ENCODE peak calls at places on chromosomes 11 and 22, in seven cellular contexts. E is psoas muscle; C is IMR-90; Y is mammary epithelial cell; Z is left ventricle myocardium inferior; B is H9; G is CD4-positive, alpha-beta T cell. H is an unnamed sample. For H3K9me3, the result is how much of the 10 kb centered on the place peaks cover.

GRCh38 chr11:75387742-75388294 is 11.5 kb upstream of the RPS3 start:
- DNase-seq in E (no peak), C (no peak), Y (no peak), Z (no peak), B (no peak), G (no peak), H (no peak)

GRCh38 chr11:67586568-67587250 is 3.1 kb downstream of the GSTP1 start:
- DNase-seq in E (no peak), C (no peak), Y (no peak), Z (no peak), B (no peak), G (no peak), H (no peak)

GRCh38 chr11:2572491-2573239 is 127.1 kb downstream of the KCNQ1OT1 start:
- DNase-seq in E (peak), C (no peak), Y (no peak), Z (peak), B (no peak), G (no peak), H (peak)

GRCh38 chr11:10778217-10778970 is 27.3 kb downstream of the CTR9 start:
- DNase-seq in E (peak), C (peak), Y (no peak), Z (peak), B (no peak), G (no peak), H (no peak)

GRCh38 chr11:81197396-81197795 is 1536.3 kb downstream of the FAM181B start:
- DNase-seq in E (no peak), C (no peak), Y (no peak), Z (no peak), B (peak), G (no peak), H (no peak)

GRCh38 chr11:131688056-131688693 is 317.8 kb downstream of the NTM start:
- DNase-seq in E (peak), C (peak), Y (peak), Z (peak), B (peak), G (no peak), H (peak)

GRCh38 chr22:44920183-44920582 is 89.6 kb downstream of the PHF21B start:
- DNase-seq in E (no peak), C (no peak), Y (no peak), Z (peak), B (no peak), G (no peak), H (peak)

GRCh38 chr11:132595711-132596111 is 936.6 kb downstream of the OPCML start:
- DNase-seq in E (no peak), C (peak), Y (no peak), Z (no peak), B (no peak), G (no peak), H (no peak)

GRCh38 chr22:29315286-29316195 is at the start of gene RASL10A:
- DNase-seq in E (peak), C (no peak), Y (peak), Z (no peak), B (no peak), G (no peak), H (no peak)

GRCh38 chr11:130872961-130873360 is 43.3 kb downstream of the SNX19 start:
- DNase-seq in E (no peak), C (peak), Y (peak), Z (no peak), B (no peak), G (no peak), H (no peak)

GRCh38 chr11:70590356-70590991 is 192.1 kb downstream of the CTTN start:
- DNase-seq in E (no peak), C (no peak), Y (no peak), Z (no peak), B (no peak), G (no peak), H (no peak)
- H3K9me3 ChIP-seq in E (under half), C (under half), Y (under half), Z (under half), B (under half), G (under half), H (under half)

GRCh38 chr11:100338144-100338840 is 348.8 kb upstream of the ARHGAP42 start:
- DNase-seq in E (no peak), C (no peak), Y (peak), Z (no peak), B (no peak), G (no peak), H (no peak)

GRCh38 chr11:100340416-100341323 is 346.4 kb upstream of the ARHGAP42 start:
- DNase-seq in E (no peak), C (no peak), Y (peak), Z (no peak), B (no peak), G (no peak), H (no peak)
- H3K9me3 ChIP-seq in E (under half), C (under half), Y (under half), Z (under half), B (under half), G (under half), H (under half)

DNA sequence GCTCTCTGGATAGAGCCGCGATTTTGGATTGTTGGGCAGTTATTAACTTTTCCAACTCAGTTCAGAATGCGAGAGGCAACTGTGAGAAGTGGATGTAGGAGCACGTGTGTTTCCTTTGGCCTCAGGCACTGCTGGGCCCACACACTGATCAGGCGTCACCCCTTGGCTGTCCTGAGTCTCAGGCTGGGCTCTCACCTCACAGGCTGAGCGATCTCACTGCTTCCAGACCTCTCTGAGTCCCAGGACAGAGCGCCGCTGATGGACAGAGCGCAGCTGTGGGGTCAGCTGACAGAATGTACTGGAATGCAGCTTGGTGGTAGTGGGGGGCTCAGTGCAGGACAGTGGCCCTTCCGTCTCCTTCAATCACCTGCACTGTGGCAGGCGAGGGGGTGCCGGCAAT is 516.2 kb downstream of the TBC1D22A start:
- DNase-seq in E (no peak), C (no peak), Y (no peak), Z (no peak), B (no peak), G (no peak), H (no peak)
- H3K9me3 ChIP-seq in E (under half), C (under half), Y (under half), Z (under half), B (half or more), G (under half), H (under half)

GRCh38 chr11:91308069-91308468 is 916.5 kb upstream of the FAT3 start:
- DNase-seq in E (no peak), C (no peak), Y (no peak), Z (no peak), B (no peak), G (no peak), H (no peak)

GRCh38 chr11:91305402-91305801 is 919.2 kb upstream of the FAT3 start:
- DNase-seq in E (no peak), C (no peak), Y (no peak), Z (no peak), B (no peak), G (no peak), H (no peak)

GRCh38 chr11:91314521-91314920 is 910.1 kb upstream of the FAT3 start:
- DNase-seq in E (no peak), C (no peak), Y (no peak), Z (no peak), B (no peak), G (no peak), H (no peak)

GRCh38 chr11:91310085-91310484 is 914.5 kb upstream of the FAT3 start:
- DNase-seq in E (no peak), C (no peak), Y (no peak), Z (no peak), B (no peak), G (no peak), H (no peak)
- H3K9me3 ChIP-seq in E (under half), C (under half), Y (under half), Z (under half), B (under half), G (under half), H (under half)

DNA sequence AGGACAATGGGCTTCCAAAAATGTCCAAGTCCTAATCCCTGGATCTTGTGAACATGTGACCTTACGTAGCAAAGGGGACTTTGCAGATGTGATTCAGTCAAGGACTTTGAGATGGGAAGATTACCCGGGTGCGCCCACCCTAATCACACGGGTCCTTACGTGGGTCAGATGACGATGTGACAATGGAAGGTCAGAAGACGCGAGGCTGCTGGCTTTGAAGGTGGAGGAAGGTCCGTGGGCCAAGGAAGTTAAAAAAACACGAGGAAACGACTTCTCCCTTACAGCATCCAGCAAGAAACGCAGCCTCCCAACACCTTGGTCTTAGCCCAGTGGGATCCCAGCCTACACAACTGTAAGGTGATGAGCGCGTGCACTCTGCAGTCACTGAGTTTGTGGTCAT is 860.1 kb downstream of the TBC1D22A start:
- DNase-seq in E (no peak), C (no peak), Y (no peak), Z (no peak), B (peak), G (no peak), H (no peak)
- H3K9me3 ChIP-seq in E (under half), C (half or more), Y (half or more), Z (under half), B (under half), G (under half), H (under half)

GRCh38 chr22:49371325-49372110 is 456.2 kb downstream of the BRD1 start:
- DNase-seq in E (no peak), C (no peak), Y (no peak), Z (no peak), B (peak), G (no peak), H (no peak)

GRCh38 chr22:49372111-49372529 is 455.6 kb downstream of the BRD1 start:
- DNase-seq in E (no peak), C (no peak), Y (no peak), Z (no peak), B (no peak), G (no peak), H (no peak)

GRCh38 chr22:49373801-49374226 is 453.9 kb downstream of the BRD1 start:
- DNase-seq in E (no peak), C (no peak), Y (no peak), Z (no peak), B (no peak), G (no peak), H (no peak)

GRCh38 chr22:49373289-49373666 is 454.4 kb downstream of the BRD1 start:
- DNase-seq in E (no peak), C (no peak), Y (no peak), Z (no peak), B (no peak), G (no peak), H (no peak)

DNA sequence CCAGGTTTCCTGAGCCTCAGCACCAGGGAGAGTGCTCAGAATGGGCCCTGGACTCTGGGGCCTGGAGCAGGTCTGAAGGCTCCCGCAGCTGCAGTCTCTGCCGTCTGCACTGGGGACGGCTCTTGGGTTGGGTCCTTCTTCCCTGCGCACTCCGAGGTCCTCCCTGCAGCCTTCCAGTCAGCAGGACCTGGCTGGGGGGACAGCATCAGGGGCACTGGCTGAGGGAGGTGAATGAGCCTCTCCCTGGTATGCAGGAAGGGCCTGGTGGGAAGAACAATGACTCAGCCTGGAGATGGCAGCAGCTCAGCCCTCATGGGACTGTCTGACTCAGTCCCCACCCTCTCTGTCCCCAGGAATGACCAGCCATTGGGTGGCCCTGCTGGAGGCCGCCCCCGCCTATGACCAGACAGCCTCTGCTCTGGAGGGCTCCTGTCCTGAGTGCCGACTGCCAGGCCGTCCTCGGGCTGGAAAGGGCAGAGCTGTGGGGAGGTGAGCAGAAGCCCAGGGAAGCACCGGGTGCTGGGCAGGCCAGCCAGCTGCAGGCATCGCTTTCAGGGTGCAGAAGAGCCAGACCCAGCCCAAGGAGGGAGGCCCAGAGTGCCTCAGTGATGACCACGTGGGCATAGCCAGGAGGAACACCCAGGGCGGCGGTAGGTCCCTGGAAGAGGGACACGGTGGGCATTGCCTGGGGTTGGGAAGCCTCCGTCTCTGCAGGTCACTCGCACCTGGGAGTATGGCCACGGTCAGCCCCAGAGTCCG is 455.0 kb downstream of the BRD1 start:
- DNase-seq in E (no peak), C (no peak), Y (no peak), Z (no peak), B (peak), G (no peak), H (no peak)
- H3K9me3 ChIP-seq in E (under half), C (half or more), Y (half or more), Z (under half), B (under half), G (under half), H (under half)

DNA sequence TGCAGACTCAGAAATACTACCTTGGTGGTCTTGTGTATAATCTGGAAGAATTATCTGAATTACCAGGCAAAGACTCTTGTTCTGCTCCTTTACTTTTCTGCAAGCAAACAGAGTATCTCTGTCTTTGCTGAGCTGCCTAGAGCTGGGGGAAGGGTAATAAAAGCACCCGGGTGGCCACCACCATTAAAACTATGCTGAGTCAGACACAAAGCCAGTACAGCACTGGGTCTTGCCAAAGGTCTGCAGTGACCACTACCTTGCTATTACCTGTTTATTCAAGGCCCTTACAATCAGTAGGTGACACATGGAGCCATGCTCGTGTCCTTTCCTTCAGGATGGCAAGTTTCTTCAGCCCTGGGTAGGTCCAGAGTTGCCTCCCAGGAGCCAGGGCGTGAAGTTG is 420.6 kb upstream of the CNTN5 start:
- DNase-seq in E (no peak), C (no peak), Y (no peak), Z (no peak), B (no peak), G (no peak), H (no peak)
- H3K9me3 ChIP-seq in E (under half), C (under half), Y (under half), Z (under half), B (under half), G (under half), H (under half)

GRCh38 chr11:114625294-114625693 is 29.7 kb upstream of the NXPE4 start:
- DNase-seq in E (no peak), C (no peak), Y (no peak), Z (no peak), B (no peak), G (no peak), H (no peak)
- H3K9me3 ChIP-seq in E (under half), C (under half), Y (under half), Z (under half), B (under half), G (under half), H (under half)

GRCh38 chr22:47318041-47318737 is 555.7 kb downstream of the TBC1D22A start:
- DNase-seq in E (no peak), C (no peak), Y (no peak), Z (no peak), B (no peak), G (no peak), H (no peak)
- H3K9me3 ChIP-seq in E (under half), C (under half), Y (under half), Z (under half), B (half or more), G (under half), H (under half)

H was measured in right lobe of liver.